ENCODE peak calls at places on chromosomes 11 and 22, in four cellular contexts. A is activated CD4-positive, alpha-beta T cell treated with anti-CD3 and anti-CD28 coated beads for 48 hours; C is AG09309; Y is germinal center. Q is an unnamed sample.

GRCh38 chr11:125313271-125314222 is 149.0 kb downstream of the PKNOX2 start:
- DNase-seq in A (no peak), C (no peak), Y (no peak), Q (no peak)

GRCh38 chr11:113725883-113726405 is 19.8 kb upstream of the TMPRSS5 start:
- DNase-seq in A (no peak), C (no peak), Y (no peak), Q (no peak)

GRCh38 chr11:19604679-19605375 is 107.8 kb upstream of the NAV2 start:
- DNase-seq in A (no peak), C (no peak), Y (no peak), Q (no peak)

GRCh38 chr11:16280256-16280682 is 76.1 kb downstream of the SOX6 start:
- DNase-seq in A (peak), C (no peak), Y (no peak), Q (no peak)

GRCh38 chr11:65280646-65281045 is 18.9 kb downstream of the POLA2 start:
- DNase-seq in A (no peak), C (no peak), Y (no peak), Q (no peak)

GRCh38 chr11:2312232-2313042 is 10.6 kb downstream of the TSPAN32 start:
- DNase-seq in A (peak), C (peak), Y (no peak), Q (no peak)

GRCh38 chr22:44347098-44347497 is 34.3 kb upstream of the SHISAL1 start:
- DNase-seq in A (no peak), C (no peak), Y (no peak), Q (no peak)

GRCh38 chr11:118895093-118896039 is 11.7 kb downstream of the CXCR5 start:
- DNase-seq in A (peak), C (no peak), Y (peak), Q (peak)